ENCODE peak calls at places on chromosomes 11 and 22, in eight cellular contexts. X is NCI-H2081; E is activated naive CD4-positive, alpha-beta T cell treated with anti-CD3 and anti-CD28 coated beads, Interleukin-2, amount 50 U/mL, for 16 hours; S is AG09319; F is stimulated activated CD4-positive, alpha-beta T cell treated with anti-CD3 and anti-CD28 coated beads, Interleukin-2, amount 100 ng/mL, for 24 hours; O is astrocyte; I is Right ventricle myocardium superior; J is brain microvascular endothelial cell. L is an unnamed sample.

GRCh38 chr22:42340150-42340549 is 69.7 kb upstream of the TCF20 start:
- DNase-seq in X (no peak), F (no peak), S (no peak), I (no peak), O (no peak), E (no peak), J (no peak), L (no peak)

GRCh38 chr11:124277809-124278208 is 21.6 kb downstream of the OR8G5 start:
- DNase-seq in S (no peak), I (no peak), E (no peak), J (no peak), F (no peak), O (no peak), X (no peak), L (peak)

GRCh38 chr11:111045408-111045806 is 200.1 kb upstream of the POU2AF2 start:
- DNase-seq in O (no peak), F (no peak), I (no peak), E (no peak), J (no peak), X (no peak), S (no peak), L (no peak)

GRCh38 chr22:29108137-29108536 is 35.3 kb downstream of the KREMEN1 start:
- DNase-seq in J (no peak), O (peak), S (no peak), I (no peak), X (no peak), E (no peak), F (no peak), L (no peak)

GRCh38 chr22:45891021-45891421 is 85.9 kb downstream of the WNT7B start:
- DNase-seq in E (no peak), X (no peak), O (no peak), I (peak), F (no peak), J (no peak), S (no peak), L (no peak)

GRCh38 chr11:123590296-123590912 is 64.0 kb downstream of the SCN3B start:
- DNase-seq in J (peak), X (no peak), O (peak), I (no peak), E (no peak), F (no peak), S (peak), L (no peak)

GRCh38 chr11:2289859-2290258 is 11.9 kb downstream of the C11orf21 start:
- DNase-seq in S (no peak), X (no peak), O (no peak), F (no peak), J (no peak), E (peak), I (no peak), L (no peak)

GRCh38 chr11:8707541-8708270 is 25.1 kb downstream of the RPL27A start:
- DNase-seq in X (no peak), I (peak), O (peak), S (no peak), J (no peak), E (no peak), F (no peak), L (no peak)

GRCh38 chr11:66856496-66857233 is at the start of gene LRFN4:
- DNase-seq in X (peak), F (no peak), J (no peak), O (no peak), I (peak), S (no peak), E (peak), L (peak)

GRCh38 chr22:47372111-47372581 is 609.7 kb downstream of the TBC1D22A start:
- DNase-seq in J (no peak), E (no peak), S (no peak), O (no peak), X (no peak), F (no peak), I (no peak), L (no peak)

GRCh38 chr11:130719516-130719915 is 196.8 kb downstream of the SNX19 start:
- DNase-seq in J (peak), X (no peak), S (no peak), I (no peak), E (no peak), F (no peak), O (peak), L (no peak)

GRCh38 chr11:111793863-111794262 is 27.7 kb upstream of the PPP2R1B start:
- DNase-seq in I (no peak), E (no peak), X (no peak), O (peak), S (peak), F (no peak), J (peak), L (no peak)

GRCh38 chr11:35412285-35412684 is 7.1 kb downstream of the SLC1A2 start:
- DNase-seq in X (no peak), O (no peak), F (no peak), I (no peak), S (no peak), J (no peak), E (no peak), L (peak)

GRCh38 chr11:88266919-88267318 is 70.6 kb downstream of the CTSC start:
- DNase-seq in X (no peak), I (no peak), O (no peak), S (no peak), F (no peak), E (no peak), J (no peak), L (no peak)

GRCh38 chr11:19632435-19632834 is 80.2 kb upstream of the NAV2 start:
- DNase-seq in E (no peak), I (no peak), J (no peak), X (no peak), O (peak), S (no peak), F (no peak), L (no peak)

GRCh38 chr11:113634940-113635575 is 71.0 kb downstream of the TMPRSS5 start:
- DNase-seq in E (no peak), O (no peak), X (no peak), I (no peak), F (no peak), J (no peak), S (no peak), L (peak)

GRCh38 chr22:39080052-39080762 is 3.1 kb downstream of the APOBEC3G start:
- DNase-seq in E (no peak), F (no peak), S (no peak), J (no peak), X (no peak), I (no peak), O (no peak), L (no peak)

GRCh38 chr11:111408789-111409727 is 30.0 kb upstream of the POU2AF1 start:
- DNase-seq in F (no peak), S (peak), X (no peak), J (no peak), I (no peak), O (peak), E (no peak), L (peak)

GRCh38 chr11:111819161-111820058 is 52.0 kb downstream of the ALG9 start:
- DNase-seq in S (peak), O (peak), I (no peak), F (no peak), X (no peak), E (no peak), J (peak), L (no peak)

GRCh38 chr11:118202599-118203422 is 22.0 kb downstream of the JAML start:
- DNase-seq in O (no peak), X (no peak), E (no peak), S (no peak), I (no peak), J (no peak), F (peak), L (peak)

GRCh38 chr11:128824199-128825049 is 42.7 kb downstream of the KCNJ1 start:
- DNase-seq in X (no peak), I (no peak), O (no peak), F (no peak), J (no peak), E (no peak), S (no peak), L (no peak)

GRCh38 chr22:17343766-17344165 is 25.5 kb upstream of the CECR2 start:
- DNase-seq in S (no peak), X (no peak), F (no peak), J (no peak), I (no peak), O (no peak), E (no peak), L (no peak)

GRCh38 chr11:45182902-45183301 is 36.5 kb downstream of the PRDM11 start:
- DNase-seq in F (no peak), E (no peak), I (no peak), J (peak), S (no peak), X (no peak), O (no peak), L (peak)